ENCODE peak calls at places on chromosomes 2 and 18, in four cellular contexts. P is trophoblast cell, W is H1, O is neuronal stem cell. Z is an unnamed sample.
A peak's percentile ranks its signal among the peaks of the same experiment; 100 is the strongest.

GRCh38 chr2:45330617-45331016 is 280.4 kb downstream of the SRBD1 start:
- DNase-seq in P (no peak), O (no peak), W (no peak), Z (peak; percentile 11)

GRCh38 chr2:23561088-23561487 is 176.1 kb downstream of the KLHL29 start:
- DNase-seq in P (no peak), O (no peak), W (no peak), Z (no peak)

GRCh38 chr2:208488668-208489564 is 82.3 kb downstream of the PTH2R start:
- DNase-seq in W (no peak), P (no peak), O (no peak), Z (no peak)

GRCh38 chr2:217616936-217617335 is 385.9 kb downstream of the TNS1 start:
- DNase-seq in W (no peak), P (no peak), O (no peak), Z (no peak)

GRCh38 chr2:95231723-95232122 is 24.4 kb downstream of the ZNF892 start:
- DNase-seq in P (peak; percentile 79), W (peak; percentile 66), O (peak; percentile 65), Z (no peak)

GRCh38 chr2:197248623-197249022 is 62.0 kb downstream of the ANKRD44 start:
- DNase-seq in O (no peak), W (no peak), P (no peak), Z (no peak)

GRCh38 chr2:85914525-85914881 is 25.7 kb upstream of the ST3GAL5 start:
- DNase-seq in W (no peak), O (no peak), P (no peak), Z (no peak)

GRCh38 chr2:237223208-237223861 is 137.6 kb downstream of the COPS8 start:
- DNase-seq in W (no peak), O (no peak), P (no peak), Z (peak; percentile 97)

GRCh38 chr2:73257425-73258125 is 23.5 kb downstream of the CCT7 start:
- DNase-seq in O (no peak), W (no peak), P (no peak), Z (no peak)

GRCh38 chr2:235616846-235617245 is 123.0 kb downstream of the AGAP1 start:
- DNase-seq in W (no peak), O (no peak), P (no peak), Z (no peak)

GRCh38 chr2:207719008-207719407 is 7.6 kb downstream of the CCNYL1 start:
- DNase-seq in W (no peak), O (no peak), P (no peak), Z (no peak)

GRCh38 chr18:27954226-27954625 is 222.7 kb downstream of the CDH2 start:
- DNase-seq in W (no peak), P (no peak), O (no peak), Z (peak; percentile 59)

GRCh38 chr2:26273501-26273900 is 28.8 kb downstream of the HADHB start:
- DNase-seq in W (no peak), P (no peak), O (no peak), Z (peak; percentile 47)

GRCh38 chr2:26270363-26270762 is 25.6 kb downstream of the HADHB start:
- DNase-seq in P (no peak), W (no peak), O (no peak), Z (no peak)

GRCh38 chr2:26269571-26270170 is 24.9 kb downstream of the HADHB start:
- DNase-seq in O (no peak), W (no peak), P (no peak), Z (no peak)

GRCh38 chr2:26276488-26276887 is 31.7 kb downstream of the HADHB start:
- DNase-seq in W (no peak), O (no peak), P (no peak), Z (no peak)

GRCh38 chr2:26274058-26274613 is 29.4 kb downstream of the HADHB start:
- DNase-seq in O (no peak), W (no peak), P (peak; percentile 88), Z (peak; percentile 95)
- H3K4me3 ChIP-seq in O (no peak overlapping the region), W (no peak overlapping the region), P (no peak overlapping the region), Z (no peak overlapping the region)

DNA sequence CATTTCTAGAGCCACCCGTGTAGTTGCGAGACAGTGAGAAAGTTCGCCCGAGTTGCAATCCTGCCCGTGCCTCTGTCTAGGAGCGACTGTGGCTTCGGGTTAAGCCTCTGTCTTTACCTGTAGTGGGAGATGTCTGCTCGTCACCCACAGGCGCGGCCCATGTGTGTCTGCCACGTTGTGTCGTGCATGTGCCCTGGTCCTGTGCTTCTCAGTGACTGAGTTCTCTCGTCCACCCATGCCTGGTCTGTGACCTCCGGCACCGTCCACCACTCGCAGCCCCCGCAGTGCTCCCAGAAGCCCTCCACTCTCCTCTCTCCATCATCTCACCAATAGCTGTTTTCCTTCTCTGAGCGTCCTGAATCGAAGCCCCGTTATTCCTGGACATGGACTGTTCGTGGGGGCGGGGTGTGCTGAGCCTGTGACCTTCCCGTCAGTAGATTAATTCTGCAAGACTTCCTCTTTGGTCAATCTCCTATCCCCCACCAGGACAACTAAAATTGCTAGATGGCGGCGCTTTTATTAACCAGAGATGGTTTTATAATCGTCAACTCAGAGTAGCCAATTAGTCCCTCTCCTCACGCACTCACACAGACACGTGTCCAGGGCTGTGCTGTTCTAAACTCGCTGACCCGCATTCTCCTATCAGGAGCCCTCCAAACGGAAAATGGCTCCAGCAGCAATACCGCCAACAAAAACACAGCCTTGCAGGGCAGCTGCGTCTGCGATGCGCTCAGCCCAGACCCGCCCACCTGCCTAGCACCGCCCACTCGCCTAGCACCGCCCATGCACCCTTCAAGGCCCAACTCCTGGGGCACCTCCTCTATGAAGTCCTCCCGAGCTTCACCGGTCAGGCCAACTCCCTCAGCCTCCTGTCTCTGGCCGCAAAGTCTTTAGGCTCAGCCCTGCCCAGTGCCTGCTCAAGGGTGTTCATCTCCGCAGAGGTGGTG is 119.4 kb downstream of the TWIST2 start:
- DNase-seq in P (no peak), O (no peak), W (no peak), Z (no peak)
- H3K4me1 ChIP-seq in P (peaks cover 4% of the 10 kb centered on the region), O (peaks cover 10% of the 10 kb centered on the region), W (no peaks in the 10 kb centered on the region), Z (peaks cover 15% of the 10 kb centered on the region)

DNA sequence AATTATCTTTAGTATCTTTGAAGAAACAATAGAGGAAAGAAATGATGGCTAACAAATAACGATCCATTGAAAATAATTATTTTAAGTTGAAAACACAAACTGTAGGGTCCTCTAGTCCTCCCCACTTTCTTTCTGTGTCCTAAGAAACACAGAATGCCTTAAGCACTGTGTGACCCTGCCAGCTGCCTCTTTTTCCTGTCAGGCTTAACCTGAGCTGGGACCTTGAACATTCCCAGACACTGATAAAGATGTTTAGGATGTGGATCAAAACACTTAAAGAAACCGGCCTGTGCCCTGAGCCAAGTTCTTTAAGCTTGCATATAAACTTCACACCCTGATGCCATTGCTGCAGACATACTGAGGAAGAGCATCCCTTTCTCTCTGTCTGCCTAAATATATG is 755.4 kb upstream of the VRK2 start:
- DNase-seq in P (no peak), O (no peak), W (no peak), Z (no peak)
- H2BK12ac ChIP-seq in P (no peak overlapping the region), O (no peak overlapping the region), W (no peak overlapping the region), Z (no peak overlapping the region)

DNA sequence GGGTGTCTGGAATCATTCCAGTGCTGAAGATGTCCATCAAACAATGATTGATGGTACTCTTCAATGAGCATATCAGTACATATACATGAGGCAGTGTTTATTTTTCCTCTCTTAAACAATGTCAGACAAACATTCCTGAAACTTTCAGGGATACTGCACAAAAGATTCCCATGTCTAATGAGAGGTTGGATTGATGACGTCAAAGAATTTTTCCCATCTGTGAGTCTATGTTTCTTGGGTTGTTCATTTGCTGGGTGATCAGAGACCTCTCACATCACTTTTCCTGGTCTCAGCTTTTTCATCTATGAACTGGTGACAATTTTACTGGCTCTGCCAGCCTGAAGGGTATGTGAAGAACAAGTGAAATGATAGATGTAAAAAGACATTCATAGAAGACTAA is 325.5 kb downstream of the EN1 start:
- DNase-seq in O (no peak), P (no peak), W (no peak), Z (no peak)
- H3K4me3 ChIP-seq in O (no peak overlapping the region), P (no peak overlapping the region), W (no peak overlapping the region), Z (no peak overlapping the region)

GRCh38 chr2:9428965-9429577 is 5.6 kb downstream of the CPSF3 start:
- DNase-seq in O (no peak), W (no peak), P (no peak), Z (no peak)
- H3K4me1 ChIP-seq in O (peaks cover 7% of the 10 kb centered on the region), W (no peaks in the 10 kb centered on the region), P (peaks cover 5% of the 10 kb centered on the region), Z (peaks cover 4% of the 10 kb centered on the region)

DNA sequence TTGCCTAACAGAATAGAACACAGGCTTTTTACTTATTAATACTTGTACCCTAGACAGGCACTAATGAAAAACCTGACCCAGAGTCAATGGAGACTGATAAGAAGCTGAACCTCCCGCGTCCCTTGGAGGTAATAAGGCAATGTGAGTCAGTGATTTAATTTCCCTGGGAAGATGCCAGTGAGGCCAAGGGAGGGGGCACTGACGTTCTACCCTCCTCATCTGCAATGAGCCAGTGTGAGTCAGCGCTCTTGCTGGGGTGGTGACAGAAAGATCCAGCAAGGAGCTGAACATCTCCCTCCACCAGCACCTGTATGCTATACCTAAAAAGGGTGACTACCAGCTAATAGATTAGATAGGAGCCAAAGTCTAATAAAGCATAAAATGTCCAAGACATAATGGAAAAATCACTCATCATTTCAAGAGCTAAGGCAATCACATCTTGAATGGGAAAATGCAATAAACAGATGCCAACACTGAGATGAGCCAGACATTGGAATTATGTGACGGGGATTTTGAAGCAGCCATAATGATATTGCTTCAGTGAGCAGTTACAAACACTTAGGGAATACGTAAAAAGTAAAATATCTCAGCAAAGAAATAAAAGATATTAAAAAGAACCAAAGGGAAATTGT is 116.9 kb downstream of the TPGS2 start:
- DNase-seq in W (no peak), P (no peak), O (no peak), Z (peak; percentile 10)
- H2BK12ac ChIP-seq in W (no peak overlapping the region), P (no peak overlapping the region), O (no peak overlapping the region), Z (no peak overlapping the region)

GRCh38 chr2:9002637-9003365 is 683 bp downstream of the MBOAT2 start:
- DNase-seq in O (peak; percentile 29), W (no peak), P (no peak), Z (peak; percentile 53)

GRCh38 chr2:9001229-9001628 is 2.3 kb downstream of the MBOAT2 start:
- DNase-seq in P (no peak), O (no peak), W (no peak), Z (peak; percentile 57)

GRCh38 chr2:9001778-9002177 is 1.7 kb downstream of the MBOAT2 start:
- DNase-seq in W (no peak), O (no peak), P (no peak), Z (no peak)

GRCh38 chr2:9003366-9003615 is 193 bp downstream of the MBOAT2 start:
- DNase-seq in O (no peak), W (no peak), P (no peak), Z (no peak)

DNA sequence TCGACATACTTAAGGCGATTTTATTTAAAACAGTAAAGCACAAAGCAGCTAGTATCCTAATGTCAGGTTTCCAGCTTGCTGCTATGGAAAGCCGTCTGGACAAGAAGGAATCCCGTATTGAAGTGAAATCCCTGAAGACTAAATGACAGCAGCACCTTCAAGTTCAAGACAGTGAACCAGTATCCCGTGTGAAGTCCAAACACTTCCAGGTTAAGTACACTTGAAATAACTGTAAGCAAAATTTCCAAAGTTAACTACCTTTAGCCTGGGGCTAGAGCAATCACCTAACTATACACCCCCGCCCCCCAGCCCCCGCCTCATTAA is 1.2 kb downstream of the MBOAT2 start:
- DNase-seq in W (no peak), O (no peak), P (no peak), Z (peak; percentile 17)
- H3K4me3 ChIP-seq in W (no peak overlapping the region), O (peak overlapping the region; percentile 81), P (no peak overlapping the region), Z (no peak overlapping the region)

DNA sequence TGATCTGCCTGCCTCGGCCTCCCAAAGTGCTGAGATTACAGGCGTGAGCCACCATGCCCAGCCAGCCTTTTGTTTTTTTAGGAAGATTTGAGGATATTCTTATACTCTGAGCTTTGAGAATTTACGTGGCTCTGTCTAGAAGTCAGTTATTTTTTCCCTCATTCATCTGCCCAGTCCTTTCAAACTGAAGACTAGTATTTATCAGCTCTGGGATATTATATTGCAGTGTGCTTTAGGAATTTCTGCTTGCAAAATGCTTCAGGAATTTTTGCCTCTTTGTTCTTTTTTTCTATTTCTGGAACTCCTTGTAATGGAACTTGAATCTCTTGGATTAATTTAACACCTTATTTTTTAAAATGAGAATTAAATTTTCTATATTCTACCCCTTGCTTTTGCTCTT is 22.6 kb downstream of the ACSL3 start:
- DNase-seq in W (no peak), P (no peak), O (no peak), Z (no peak)
- H3K4me1 ChIP-seq in W (no peaks in the 10 kb centered on the region), P (peaks cover 13% of the 10 kb centered on the region), O (no peaks in the 10 kb centered on the region), Z (peaks cover 2% of the 10 kb centered on the region)